ENCODE peak calls at places on chromosomes 6 and 20, in four cellular contexts. One of them, this sample, is unnamed.

GRCh38 chr6:14728396-14729024 is 517.4 kb upstream of the JARID2 start:
- DNase-seq in foreskin fibroblast: peak; percentile 80
- DNase-seq in AG09309: no peak
- DNase-seq in cardiac fibroblast: peak; percentile 77
- DNase-seq in this sample: no peak

GRCh38 chr20:51678041-51678697 is 90.0 kb downstream of the ATP9A start:
- DNase-seq in cardiac fibroblast: peak; percentile 18
- DNase-seq in AG09309: no peak
- DNase-seq in foreskin fibroblast: no peak
- DNase-seq in this sample: no peak

GRCh38 chr6:7086488-7086887 is 21.3 kb upstream of the RREB1 start:
- DNase-seq in cardiac fibroblast: peak; percentile 30
- DNase-seq in foreskin fibroblast: peak; percentile 11
- DNase-seq in AG09309: no peak
- DNase-seq in this sample: no peak

GRCh38 chr20:57654998-57655811 is 35.0 kb upstream of the ZBP1 start:
- DNase-seq in cardiac fibroblast: no peak
- DNase-seq in AG09309: no peak
- DNase-seq in foreskin fibroblast: no peak
- DNase-seq in this sample: no peak

GRCh38 chr6:154257074-154257473 is 99.5 kb downstream of the IPCEF1 start:
- DNase-seq in foreskin fibroblast: peak; percentile 14
- DNase-seq in cardiac fibroblast: no peak
- DNase-seq in AG09309: no peak
- DNase-seq in this sample: no peak

GRCh38 chr20:60984666-60985065 is 267.4 kb upstream of the CDH4 start:
- DNase-seq in AG09309: no peak
- DNase-seq in foreskin fibroblast: no peak
- DNase-seq in cardiac fibroblast: no peak
- DNase-seq in this sample: no peak

GRCh38 chr6:161949531-161949930 is 675.7 kb upstream of the AGPAT4 start:
- DNase-seq in AG09309: no peak
- DNase-seq in foreskin fibroblast: no peak
- DNase-seq in cardiac fibroblast: no peak
- DNase-seq in this sample: no peak

GRCh38 chr6:37078814-37079213 is 73.4 kb downstream of the FGD2 start:
- DNase-seq in foreskin fibroblast: no peak
- DNase-seq in cardiac fibroblast: no peak
- DNase-seq in AG09309: no peak
- DNase-seq in this sample: no peak

GRCh38 chr6:128598561-128598960 is 78.2 kb upstream of the PTPRK start:
- DNase-seq in cardiac fibroblast: no peak
- DNase-seq in AG09309: no peak
- DNase-seq in foreskin fibroblast: no peak
- DNase-seq in this sample: no peak

GRCh38 chr20:46259260-46259859 is 48.9 kb downstream of the CDH22 start:
- DNase-seq in AG09309: no peak
- DNase-seq in cardiac fibroblast: no peak
- DNase-seq in foreskin fibroblast: no peak
- DNase-seq in this sample: no peak

GRCh38 chr6:125598422-125598821 is 151.0 kb upstream of the HEY2 start:
- DNase-seq in AG09309: peak; percentile 23
- DNase-seq in cardiac fibroblast: peak; percentile 75
- DNase-seq in foreskin fibroblast: peak; percentile 29
- DNase-seq in this sample: peak; percentile 67

GRCh38 chr6:154874684-154875594 is 120.2 kb upstream of the TIAM2 start:
- DNase-seq in foreskin fibroblast: no peak
- DNase-seq in AG09309: no peak
- DNase-seq in cardiac fibroblast: no peak
- DNase-seq in this sample: no peak

GRCh38 chr20:9660236-9660868 is 146.0 kb downstream of the LAMP5 start:
- DNase-seq in cardiac fibroblast: no peak
- DNase-seq in foreskin fibroblast: no peak
- DNase-seq in AG09309: no peak
- DNase-seq in this sample: no peak

GRCh38 chr6:21769405-21769851 is 175.9 kb downstream of the SOX4 start:
- DNase-seq in cardiac fibroblast: peak; percentile 98
- DNase-seq in foreskin fibroblast: peak; percentile 71
- DNase-seq in AG09309: peak; percentile 81
- DNase-seq in this sample: peak; percentile 93

GRCh38 chr20:57772349-57772964 is 62.6 kb upstream of the PMEPA1 start:
- DNase-seq in AG09309: peak; percentile 44
- DNase-seq in foreskin fibroblast: peak; percentile 71
- DNase-seq in cardiac fibroblast: peak; percentile 41
- DNase-seq in this sample: no peak

GRCh38 chr20:38435555-38435939 is 419 bp upstream of the SNHG17 start:
- DNase-seq in foreskin fibroblast: no peak
- DNase-seq in cardiac fibroblast: peak; percentile 54
- DNase-seq in AG09309: peak; percentile 59
- DNase-seq in this sample: peak; percentile 34

GRCh38 chr20:17568972-17569471 is 853 bp upstream of the DSTN start:
- DNase-seq in cardiac fibroblast: peak; percentile 94
- DNase-seq in AG09309: peak; percentile 90
- DNase-seq in foreskin fibroblast: peak; percentile 98
- DNase-seq in this sample: peak; percentile 91

GRCh38 chr6:53347921-53348435 is 772 bp downstream of the ELOVL5 start:
- DNase-seq in cardiac fibroblast: peak; percentile 74
- DNase-seq in foreskin fibroblast: peak; percentile 69
- DNase-seq in AG09309: no peak
- DNase-seq in this sample: no peak

GRCh38 chr20:36645998-36646397 is at the start of gene SLA2:
- DNase-seq in cardiac fibroblast: no peak
- DNase-seq in foreskin fibroblast: no peak
- DNase-seq in AG09309: no peak
- DNase-seq in this sample: no peak

GRCh38 chr6:70312165-70312564 is 9.3 kb upstream of the COL9A1 start:
- DNase-seq in AG09309: peak; percentile 32
- DNase-seq in foreskin fibroblast: peak; percentile 51
- DNase-seq in cardiac fibroblast: peak; percentile 48
- DNase-seq in this sample: peak; percentile 75

GRCh38 chr6:21840428-21840827 is 246.9 kb downstream of the SOX4 start:
- DNase-seq in AG09309: no peak
- DNase-seq in cardiac fibroblast: peak; percentile 54
- DNase-seq in foreskin fibroblast: no peak
- DNase-seq in this sample: no peak

GRCh38 chr6:106908386-106908840 is 66.1 kb downstream of the CD24 start:
- DNase-seq in AG09309: no peak
- DNase-seq in foreskin fibroblast: no peak
- DNase-seq in cardiac fibroblast: no peak
- DNase-seq in this sample: no peak

GRCh38 chr20:57148266-57148665 is 118.2 kb downstream of the BMP7 start:
- DNase-seq in foreskin fibroblast: no peak
- DNase-seq in AG09309: no peak
- DNase-seq in cardiac fibroblast: no peak
- DNase-seq in this sample: no peak

GRCh38 chr6:145214570-145214969 is 520.8 kb downstream of the EPM2A start:
- DNase-seq in foreskin fibroblast: no peak
- DNase-seq in AG09309: no peak
- DNase-seq in cardiac fibroblast: peak; percentile 41
- DNase-seq in this sample: no peak

GRCh38 chr20:60249436-60249835 is 291.2 kb downstream of the CDH26 start:
- DNase-seq in cardiac fibroblast: peak; percentile 19
- DNase-seq in foreskin fibroblast: peak; percentile 99
- DNase-seq in AG09309: peak; percentile 84
- DNase-seq in this sample: peak; percentile 92

DNA sequence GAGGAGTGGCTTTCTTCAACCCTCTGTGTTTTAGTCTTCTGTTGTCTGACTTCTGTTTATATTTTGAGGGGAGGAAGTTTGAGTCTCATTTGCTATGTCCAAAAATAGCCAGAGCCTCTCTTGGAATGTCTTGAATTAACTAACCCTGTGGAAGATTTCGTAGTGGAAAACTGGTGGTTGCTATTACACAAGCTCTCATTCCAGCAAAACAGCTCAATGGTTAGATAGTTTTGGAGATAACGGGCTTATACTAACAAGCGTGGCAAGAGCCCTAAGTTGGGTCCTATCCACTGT is 1.6 kb downstream of the CCN2 start:
- DNase-seq in AG09309: peak; percentile 89
- DNase-seq in foreskin fibroblast: peak; percentile 82
- DNase-seq in cardiac fibroblast: no peak
- DNase-seq in this sample: no peak
- H3K4me3 ChIP-seq in AG09309: peak overlapping the region; percentile 83
- H3K4me3 ChIP-seq in foreskin fibroblast: peak overlapping the region; percentile 68
- H3K4me3 ChIP-seq in cardiac fibroblast: peak overlapping the region; percentile 74
- H3K4me3 ChIP-seq in this sample: peak overlapping the region; percentile 68

DNA sequence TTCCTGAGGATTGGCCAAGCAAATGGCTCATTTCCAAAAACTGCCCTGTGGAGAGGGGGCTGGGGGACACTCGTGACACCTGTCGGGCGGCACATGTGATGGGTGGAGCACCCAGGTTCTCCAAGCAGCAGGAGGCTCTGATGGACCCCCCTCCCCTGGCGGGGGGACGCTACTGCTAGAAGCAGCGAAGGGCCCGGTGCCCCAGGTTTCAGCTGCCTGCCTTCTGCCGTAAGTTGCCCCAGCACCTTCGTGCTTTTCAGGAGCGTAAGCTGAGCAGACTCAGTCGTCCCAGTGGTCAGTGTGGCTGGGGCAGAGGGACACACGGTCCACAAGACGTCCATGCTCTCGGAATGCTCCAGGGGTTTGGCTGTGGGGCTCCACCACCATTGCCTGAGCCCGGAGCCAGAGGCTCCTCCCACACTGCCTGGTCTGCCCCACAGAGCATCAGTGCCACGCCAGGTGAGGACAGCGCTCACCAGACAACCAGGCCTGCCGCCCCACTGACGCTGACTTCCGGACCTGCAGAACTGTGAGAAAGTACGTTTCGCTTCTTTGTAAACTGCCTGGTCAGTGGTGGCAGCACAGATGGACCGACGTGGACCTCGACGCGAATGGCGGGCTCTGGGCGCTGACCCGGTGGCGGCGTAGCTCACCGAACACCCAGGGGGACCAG is 4.1 kb upstream of the ADRM1 start:
- DNase-seq in foreskin fibroblast: no peak
- DNase-seq in cardiac fibroblast: no peak
- DNase-seq in AG09309: no peak
- DNase-seq in this sample: no peak
- H3K4me3 ChIP-seq in foreskin fibroblast: no peak overlapping the region
- H3K4me3 ChIP-seq in cardiac fibroblast: no peak overlapping the region
- H3K4me3 ChIP-seq in AG09309: no peak overlapping the region
- H3K4me3 ChIP-seq in this sample: no peak overlapping the region

GRCh38 chr6:11485261-11485660 is 52.3 kb upstream of the TMEM170B start:
- DNase-seq in foreskin fibroblast: no peak
- DNase-seq in cardiac fibroblast: no peak
- DNase-seq in AG09309: no peak
- DNase-seq in this sample: no peak
- H3K4me3 ChIP-seq in foreskin fibroblast: no peak overlapping the region
- H3K4me3 ChIP-seq in cardiac fibroblast: no peak overlapping the region
- H3K4me3 ChIP-seq in AG09309: no peak overlapping the region
- H3K4me3 ChIP-seq in this sample: no peak overlapping the region

GRCh38 chr6:42211726-42212125 is 5.9 kb downstream of the MRPS10 start:
- DNase-seq in AG09309: no peak
- DNase-seq in foreskin fibroblast: no peak
- DNase-seq in cardiac fibroblast: no peak
- DNase-seq in this sample: no peak
- H3K4me3 ChIP-seq in AG09309: no peak overlapping the region
- H3K4me3 ChIP-seq in foreskin fibroblast: no peak overlapping the region
- H3K4me3 ChIP-seq in cardiac fibroblast: no peak overlapping the region
- H3K4me3 ChIP-seq in this sample: no peak overlapping the region

GRCh38 chr6:18680842-18681241 is 293.7 kb downstream of the RNF144B start:
- DNase-seq in foreskin fibroblast: no peak
- DNase-seq in AG09309: no peak
- DNase-seq in cardiac fibroblast: no peak
- DNase-seq in this sample: no peak
- H3K4me3 ChIP-seq in foreskin fibroblast: no peak overlapping the region
- H3K4me3 ChIP-seq in AG09309: no peak overlapping the region
- H3K4me3 ChIP-seq in cardiac fibroblast: no peak overlapping the region
- H3K4me3 ChIP-seq in this sample: no peak overlapping the region